ENCODE peak calls at places on chromosomes 11 and 22, in nine cellular contexts. I is GM12892, S is H9, B is kidney tubule cell, L is cardiac muscle cell, R is amniotic stem cell, Z is heart left ventricle, T is ELR, C is NCI-H1105 treated with DMSO at 0.1 percent for 48 hours. V is an unnamed sample.

GRCh38 chr22:49023161-49023878 is 804.4 kb downstream of the BRD1 start:
- DNase-seq in Z (peak; percentile 14), T (no peak), R (no peak), S (no peak), C (no peak), L (no peak), B (no peak), I (no peak), V (no peak)

GRCh38 chr22:32839776-32840571 is 38.5 kb downstream of the TIMP3 start:
- DNase-seq in L (peak; percentile 73), I (no peak), B (no peak), R (no peak), T (no peak), C (no peak), S (no peak), Z (peak; percentile 54), V (no peak)

GRCh38 chr11:44893250-44894216 is 57.1 kb downstream of the TP53I11 start:
- DNase-seq in L (no peak), R (no peak), I (no peak), S (no peak), T (no peak), C (no peak), Z (no peak), B (no peak), V (no peak)

GRCh38 chr22:25714070-25714469 is 27.9 kb upstream of the MYO18B start:
- DNase-seq in R (no peak), T (no peak), L (no peak), Z (no peak), C (no peak), I (no peak), S (no peak), B (no peak), V (no peak)

GRCh38 chr11:86696451-86696850 is 24.0 kb upstream of the ME3 start:
- DNase-seq in B (no peak), I (no peak), C (no peak), T (no peak), R (no peak), S (no peak), L (no peak), Z (no peak), V (no peak)

GRCh38 chr11:19441752-19442553 is 201.2 kb upstream of the E2F8 start:
- DNase-seq in L (peak; percentile 97), C (no peak), I (peak; percentile 37), S (no peak), B (peak; percentile 95), Z (no peak), T (peak; percentile 94), R (peak; percentile 69), V (no peak)

GRCh38 chr11:14973621-14974020 is 1.5 kb upstream of the CALCA start:
- DNase-seq in T (peak; percentile 14), L (peak; percentile 36), S (peak; percentile 44), R (no peak), B (no peak), Z (peak; percentile 23), C (no peak), I (no peak), V (no peak)

GRCh38 chr22:42994917-42995562 is 19.9 kb downstream of the PACSIN2 start:
- DNase-seq in I (no peak), B (peak; percentile 98), T (peak; percentile 87), C (no peak), L (peak; percentile 96), S (no peak), R (peak; percentile 86), Z (no peak), V (no peak)

GRCh38 chr11:67538306-67538705 is 15.1 kb upstream of the CABP2 start:
- DNase-seq in Z (no peak), B (no peak), I (no peak), L (peak; percentile 30), S (no peak), C (no peak), T (peak; percentile 10), R (no peak), V (no peak)

GRCh38 chr11:17563248-17563647 is 16.2 kb downstream of the OTOG start:
- DNase-seq in S (peak; percentile 56), R (no peak), Z (no peak), T (peak; percentile 34), B (peak; percentile 54), C (no peak), I (no peak), L (no peak), V (no peak)

GRCh38 chr11:34155057-34155758 is 49.8 kb downstream of the NAT10 start:
- DNase-seq in B (no peak), T (no peak), S (no peak), I (no peak), Z (no peak), C (no peak), R (no peak), L (no peak), V (no peak)

GRCh38 chr11:31487848-31488247 is 21.6 kb downstream of the IMMP1L start:
- DNase-seq in Z (no peak), I (no peak), S (no peak), T (peak; percentile 67), R (peak; percentile 10), C (peak; percentile 54), B (peak; percentile 56), L (peak; percentile 81), V (peak; percentile 15)

GRCh38 chr22:17777005-17777716 is 2.9 kb upstream of the BID start:
- DNase-seq in Z (peak; percentile 54), B (no peak), L (no peak), I (peak; percentile 76), R (no peak), T (no peak), S (no peak), C (no peak), V (no peak)

GRCh38 chr22:36081023-36081431 is 52.4 kb upstream of the RBFOX2 start:
- DNase-seq in Z (no peak), L (peak; percentile 62), C (no peak), S (no peak), R (peak; percentile 62), I (no peak), B (peak; percentile 77), T (peak; percentile 68), V (no peak)

V was measured in NT2/D1.